ENCODE peak calls at places on chromosomes 1 and 21, in ten cellular contexts. R is pancreas, Z is psoas muscle, S is fibroblast of lung, D is fibroblast of pulmonary artery, Y is neural progenitor cell, L is breast epithelium, K is mucosa of descending colon, Q is ovary, I is cardiac fibroblast. C is an unnamed sample.

GRCh38 chr1:226181996-226182714 is 4.4 kb downstream of the ACBD3 start:
- DNase-seq in R (peak; percentile 45), Z (peak; percentile 76), S (peak; percentile 62), D (peak; percentile 82), Y (peak; percentile 33), L (no peak), K (peak; percentile 55), Q (peak; percentile 69), I (peak; percentile 74), C (no peak)

GRCh38 chr1:119611701-119612113 is 36.4 kb downstream of the ZNF697 start:
- DNase-seq in R (peak; percentile 93), Z (peak; percentile 79), S (no peak), D (peak; percentile 46), Y (peak; percentile 84), L (peak; percentile 83), K (peak; percentile 84), Q (peak; percentile 65), I (peak; percentile 57), C (peak; percentile 69)

GRCh38 chr1:101366513-101367215 is 129.8 kb downstream of the S1PR1 start:
- DNase-seq in R (no peak), Z (no peak), S (peak; percentile 25), D (peak; percentile 52), Y (no peak), L (no peak), K (no peak), Q (no peak), I (peak; percentile 46), C (no peak)

GRCh38 chr1:156714830-156715229 is 9.4 kb upstream of the CRABP2 start:
- DNase-seq in R (no peak), Z (no peak), S (no peak), D (no peak), Y (no peak), L (no peak), K (no peak), Q (no peak), I (no peak), C (no peak)

GRCh38 chr1:193427524-193427923 is 241.1 kb upstream of the B3GALT2 start:
- DNase-seq in R (no peak), Z (no peak), S (no peak), D (no peak), Y (no peak), L (no peak), K (no peak), Q (no peak), I (no peak), C (no peak)

GRCh38 chr1:228339059-228339704 is 67.5 kb downstream of the TRIM11 start:
- DNase-seq in R (no peak), Z (no peak), S (no peak), D (no peak), Y (no peak), L (no peak), K (no peak), Q (peak; percentile 5), I (no peak), C (no peak)

GRCh38 chr1:33036051-33036525 is 595 bp downstream of the AK2 start:
- DNase-seq in R (no peak), Z (no peak), S (no peak), D (no peak), Y (peak; percentile 26), L (no peak), K (no peak), Q (no peak), I (no peak), C (no peak)

GRCh38 chr1:41361495-41362356 is 492 bp downstream of the FOXO6 start:
- DNase-seq in R (no peak), Z (peak; percentile 69), S (no peak), D (peak; percentile 11), Y (peak; percentile 71), L (no peak), K (no peak), Q (no peak), I (no peak), C (no peak)

GRCh38 chr1:112618721-112619517 is at the start of gene ST7L:
- DNase-seq in R (peak; percentile 75), Z (peak; percentile 86), S (peak; percentile 70), D (peak; percentile 81), Y (peak; percentile 84), L (peak; percentile 59), K (peak; percentile 80), Q (peak; percentile 74), I (peak; percentile 85), C (peak; percentile 86)

DNA sequence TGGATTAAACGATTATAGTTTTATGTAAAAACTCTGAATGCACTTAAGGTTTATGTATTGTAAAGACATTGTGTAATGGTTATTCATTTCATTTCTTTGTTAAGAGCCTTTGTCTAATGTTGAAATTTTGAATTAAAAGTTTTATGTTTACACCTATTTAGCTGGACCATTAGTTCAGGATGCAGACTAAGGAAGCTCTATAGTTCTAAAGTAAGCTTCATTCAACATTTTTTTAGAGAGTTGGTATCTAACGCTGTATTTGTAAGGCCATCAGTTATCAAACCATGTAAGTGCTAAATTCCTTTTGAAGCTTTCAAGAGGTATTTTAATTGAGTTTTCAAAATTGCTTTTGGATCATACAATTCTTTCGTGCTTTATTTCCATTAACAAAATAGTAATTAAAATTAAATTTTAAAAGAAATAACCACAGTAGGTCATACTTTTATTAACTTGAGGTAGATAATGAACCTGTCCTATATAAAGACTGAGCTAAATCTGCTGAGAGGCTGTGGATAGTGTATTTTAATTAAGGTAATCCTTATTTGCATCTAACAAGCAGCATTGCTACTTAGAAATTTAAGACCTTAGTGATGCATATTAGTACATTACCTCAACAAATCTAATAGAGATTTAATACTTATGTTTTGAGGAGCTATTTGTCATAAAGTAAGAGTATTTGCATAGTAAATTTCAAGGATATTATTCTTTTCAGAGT is 47.9 kb downstream of the RWDD3 start:
- DNase-seq in R (no peak), Z (no peak), S (no peak), D (no peak), Y (no peak), L (no peak), K (no peak), Q (no peak), I (no peak), C (no peak)
- H3K4me3 ChIP-seq in R (no peak overlapping the region), Z (no peak overlapping the region), S (no peak overlapping the region), D (no peak overlapping the region), Y (no peak overlapping the region), L (no peak overlapping the region), K (no peak overlapping the region), Q (no peak overlapping the region), I (no peak overlapping the region), C (no peak overlapping the region)

DNA sequence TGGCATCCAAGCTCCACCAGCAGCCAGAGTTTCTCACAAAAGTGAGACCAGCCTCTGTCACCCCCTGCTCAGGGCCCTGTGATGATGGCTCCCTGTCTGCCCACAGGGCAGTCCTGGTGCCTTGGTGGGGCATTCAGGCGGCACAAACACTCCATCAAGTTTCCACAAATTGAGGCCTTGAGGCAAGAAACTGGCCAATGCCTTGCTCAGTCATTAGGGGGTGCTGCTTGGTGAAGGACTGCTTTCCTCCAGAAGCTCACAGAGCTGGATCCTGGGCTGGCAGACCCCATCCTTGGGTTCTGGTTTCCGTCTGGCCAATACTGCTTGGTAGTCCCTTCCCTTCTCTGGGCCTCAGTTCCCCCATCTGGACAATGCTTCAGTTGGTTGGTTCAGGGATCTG is 12.5 kb upstream of the AHDC1 start:
- DNase-seq in R (no peak), Z (no peak), S (no peak), D (no peak), Y (peak; percentile 47), L (no peak), K (no peak), Q (no peak), I (no peak), C (no peak)
- TF ChIP-seq CTCF in R (no peak), Z (no peak), S (no peak), D (peak; percentile 27), Y (peak; percentile 44), L (no peak), K (no peak), Q (no peak), I (peak; percentile 5), C (no peak)

DNA sequence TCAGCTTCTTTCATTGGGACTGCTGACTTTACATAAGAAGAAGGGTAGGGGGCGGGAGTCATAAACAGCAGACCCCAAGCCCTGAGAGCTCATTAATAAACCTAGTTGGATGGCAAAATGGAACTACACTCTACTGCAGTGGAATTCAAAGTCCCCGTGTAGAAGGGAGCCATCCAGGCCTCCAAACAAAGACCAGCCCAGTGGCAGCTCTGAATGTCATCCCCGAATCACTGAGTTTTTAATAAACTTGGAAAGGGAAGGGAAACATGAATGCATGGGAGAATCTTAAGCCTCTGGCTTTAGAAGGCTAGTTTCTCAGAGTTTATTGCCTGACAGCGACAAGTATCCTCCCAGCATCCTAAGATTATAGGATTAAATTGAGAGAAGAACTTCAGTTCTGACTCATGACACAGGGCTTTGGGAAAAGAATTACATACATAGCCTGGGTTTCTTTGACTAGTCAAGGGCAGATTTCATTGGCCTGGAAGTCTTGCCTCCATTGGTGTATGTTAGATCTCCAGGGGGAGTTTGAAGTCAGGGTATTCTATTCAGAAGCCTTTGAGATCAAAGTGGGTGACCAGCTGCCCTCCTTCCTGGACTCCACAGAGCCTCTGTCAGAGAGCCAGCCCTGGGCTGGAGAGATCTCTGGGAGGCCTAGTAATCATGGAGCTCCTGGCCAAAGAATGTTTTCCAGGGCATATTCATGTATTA is 3.8 kb downstream of the ATF3 start:
- DNase-seq in R (no peak), Z (no peak), S (no peak), D (no peak), Y (no peak), L (no peak), K (no peak), Q (no peak), I (no peak), C (no peak)
- H3K4me3 ChIP-seq in R (no peak overlapping the region), Z (no peak overlapping the region), S (no peak overlapping the region), D (no peak overlapping the region), Y (no peak overlapping the region), L (no peak overlapping the region), K (no peak overlapping the region), Q (no peak overlapping the region), I (no peak overlapping the region), C (no peak overlapping the region)

GRCh38 chr21:31780944-31781343 is 49.0 kb upstream of the SCAF4 start:
- DNase-seq in R (no peak), Z (no peak), S (no peak), D (no peak), Y (no peak), L (no peak), K (no peak), Q (no peak), I (no peak), C (no peak)
- TF ChIP-seq CTCF in R (peak; percentile 10), Z (no peak), S (no peak), D (no peak), Y (peak; percentile 17), L (no peak), K (no peak), Q (no peak), I (no peak), C (peak; percentile 32)

DNA sequence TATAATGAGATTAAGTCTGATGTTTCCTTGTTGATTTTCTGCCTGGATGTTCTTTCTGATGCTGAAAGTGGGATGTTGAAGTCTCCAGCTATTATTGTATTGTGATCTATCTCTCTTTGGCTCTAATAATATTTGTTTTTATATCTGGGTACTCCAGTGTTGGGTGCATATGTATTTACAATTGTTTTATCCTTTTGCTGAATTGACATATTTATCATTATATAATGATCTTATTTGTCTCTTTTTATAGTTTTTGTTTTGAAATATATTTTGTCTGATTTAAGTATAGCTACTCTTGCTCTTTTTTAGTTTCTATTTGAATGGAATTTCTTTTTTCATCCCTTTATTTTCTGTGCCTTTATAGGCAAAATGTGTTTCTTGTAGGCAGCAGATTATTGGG is 522.2 kb upstream of the NEGR1 start:
- DNase-seq in R (no peak), Z (no peak), S (no peak), D (no peak), Y (no peak), L (no peak), K (no peak), Q (no peak), I (no peak), C (no peak)
- H3K4me3 ChIP-seq in R (no peak overlapping the region), Z (no peak overlapping the region), S (no peak overlapping the region), D (no peak overlapping the region), Y (no peak overlapping the region), L (no peak overlapping the region), K (no peak overlapping the region), Q (no peak overlapping the region), I (no peak overlapping the region), C (no peak overlapping the region)

C was measured in dorsolateral prefrontal cortex.